ENCODE peak calls at places on chromosomes 11 and 22, in six cellular contexts. Z, H, M, L, K and V are unnamed samples.

GRCh38 chr11:2687782-2688191 is 12.0 kb downstream of the KCNQ1OT1 start:
- DNase-seq in Z (no peak), H (no peak), M (peak; percentile 52), L (peak; percentile 23), K (peak; percentile 35), V (no peak)

GRCh38 chr11:27392715-27393114 is 29.7 kb upstream of the CCDC34 start:
- DNase-seq in Z (no peak), H (no peak), M (no peak), L (peak; percentile 74), K (no peak), V (no peak)

GRCh38 chr11:2691355-2691761 is 8.4 kb downstream of the KCNQ1OT1 start:
- DNase-seq in Z (no peak), H (no peak), M (no peak), L (no peak), K (no peak), V (no peak)

GRCh38 chr11:34292546-34292945 is 65.3 kb downstream of the ABTB2 start:
- DNase-seq in Z (no peak), H (no peak), M (no peak), L (no peak), K (no peak), V (no peak)

GRCh38 chr22:41124086-41124485 is 31.7 kb downstream of the EP300 start:
- DNase-seq in Z (no peak), H (no peak), M (no peak), L (no peak), K (no peak), V (no peak)

GRCh38 chr22:44422742-44423370 is 75.2 kb downstream of the RTL6 start:
- DNase-seq in Z (no peak), H (no peak), M (no peak), L (peak; percentile 23), K (no peak), V (no peak)

GRCh38 chr11:130315354-130315970 is 745 bp upstream of the ZBTB44 start:
- DNase-seq in Z (peak; percentile 31), H (no peak), M (peak; percentile 59), L (peak; percentile 63), K (peak; percentile 58), V (peak; percentile 73)

GRCh38 chr11:10204021-10204420 is 90.0 kb downstream of the SBF2 start:
- DNase-seq in Z (no peak), H (no peak), M (no peak), L (no peak), K (no peak), V (no peak)

GRCh38 chr22:24827305-24827704 is 21.3 kb downstream of the SGSM1 start:
- DNase-seq in Z (no peak), H (no peak), M (no peak), L (no peak), K (no peak), V (no peak)

GRCh38 chr11:118180300-118180703 is 3.9 kb upstream of the SCN2B start:
- DNase-seq in Z (no peak), H (no peak), M (peak; percentile 54), L (peak; percentile 87), K (no peak), V (no peak)

GRCh38 chr11:1483445-1483961 is 3.1 kb downstream of the MOB2 start:
- DNase-seq in Z (no peak), H (no peak), M (peak; percentile 12), L (no peak), K (peak; percentile 61), V (peak; percentile 87)

GRCh38 chr11:86460461-86461404 is 86.0 kb downstream of the CCDC81 start:
- DNase-seq in Z (no peak), H (no peak), M (no peak), L (peak; percentile 63), K (no peak), V (no peak)

GRCh38 chr11:86459682-86460460 is 85.2 kb downstream of the CCDC81 start:
- DNase-seq in Z (no peak), H (peak; percentile 71), M (peak; percentile 72), L (peak; percentile 90), K (peak; percentile 82), V (peak; percentile 79)

GRCh38 chr11:86456075-86456939 is 81.6 kb downstream of the CCDC81 start:
- DNase-seq in Z (peak; percentile 52), H (peak; percentile 79), M (peak; percentile 92), L (peak; percentile 91), K (peak; percentile 86), V (no peak)

GRCh38 chr11:86458294-86459001 is 83.8 kb downstream of the CCDC81 start:
- DNase-seq in Z (no peak), H (no peak), M (no peak), L (no peak), K (no peak), V (no peak)

DNA sequence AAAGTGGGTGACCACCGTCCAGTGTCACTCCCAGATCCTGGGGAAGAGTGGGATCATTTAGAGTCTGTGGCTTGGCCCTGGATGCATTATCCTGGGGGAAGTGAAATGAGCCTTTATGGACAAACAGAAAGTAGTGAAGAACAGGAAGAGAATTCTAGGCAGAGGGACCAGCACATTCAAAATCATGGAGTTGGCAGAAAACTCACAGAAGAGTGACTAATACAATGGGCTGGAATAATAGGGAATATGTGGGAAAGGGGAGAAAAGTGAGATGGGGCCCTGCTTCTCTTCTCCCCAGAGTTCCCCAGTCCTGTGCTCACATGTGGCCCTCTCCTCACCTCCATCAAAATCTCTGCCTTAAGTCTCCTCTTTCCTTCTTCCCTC is 84.3 kb downstream of the CCDC81 start:
- DNase-seq in Z (no peak), H (no peak), M (no peak), L (no peak), K (no peak), V (no peak)
- H3K27ac ChIP-seq in Z (no peak overlapping the region), H (peak overlapping the region; percentile 68), M (no peak overlapping the region), L (no peak overlapping the region), K (peak overlapping the region; percentile 5), V (peak overlapping the region; percentile 8)

GRCh38 chr11:86499723-86500129 is 125.0 kb downstream of the CCDC81 start:
- DNase-seq in Z (no peak), H (no peak), M (no peak), L (no peak), K (no peak), V (no peak)

GRCh38 chr11:86503131-86503530 is 128.4 kb downstream of the CCDC81 start:
- DNase-seq in Z (no peak), H (no peak), M (no peak), L (no peak), K (no peak), V (no peak)

GRCh38 chr11:86502137-86502536 is 127.5 kb downstream of the CCDC81 start:
- DNase-seq in Z (no peak), H (no peak), M (no peak), L (no peak), K (no peak), V (no peak)

GRCh38 chr11:86497836-86498235 is 123.1 kb downstream of the CCDC81 start:
- DNase-seq in Z (no peak), H (no peak), M (no peak), L (no peak), K (no peak), V (no peak)

DNA sequence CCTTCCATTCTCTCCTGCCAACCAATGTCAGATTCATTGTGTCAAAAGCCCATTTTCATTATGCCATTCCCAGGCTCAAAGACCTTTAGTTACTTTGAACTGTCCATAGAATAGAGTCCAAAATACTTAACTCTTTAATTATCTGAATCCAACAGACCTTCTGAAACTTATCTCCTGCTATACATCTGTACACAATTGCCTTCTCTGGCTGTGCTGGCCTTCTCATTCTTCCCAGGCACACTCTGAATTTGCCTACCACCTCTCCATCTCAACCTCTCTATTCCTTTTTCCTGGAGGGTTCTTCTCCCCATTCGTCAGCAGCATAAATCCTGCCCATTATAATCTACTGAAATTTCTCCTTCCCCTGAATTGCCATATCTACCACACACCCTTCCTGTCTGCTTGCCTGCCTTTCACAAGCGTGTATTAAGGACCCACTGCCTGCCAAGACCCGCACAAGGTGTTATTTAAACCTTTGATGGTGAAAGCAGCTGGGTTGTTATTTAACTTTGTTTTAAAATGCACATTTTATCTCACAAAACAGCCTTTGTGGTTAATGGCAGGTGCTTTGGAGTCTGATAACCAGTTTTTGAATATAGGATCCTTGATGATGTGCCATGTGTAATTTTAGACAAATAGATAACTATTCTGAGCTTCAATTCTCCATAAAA is 125.9 kb downstream of the CCDC81 start:
- DNase-seq in Z (no peak), H (no peak), M (no peak), L (no peak), K (no peak), V (no peak)
- H3K27ac ChIP-seq in Z (no peak overlapping the region), H (peak overlapping the region; percentile 54), M (no peak overlapping the region), L (no peak overlapping the region), K (no peak overlapping the region), V (no peak overlapping the region)

DNA sequence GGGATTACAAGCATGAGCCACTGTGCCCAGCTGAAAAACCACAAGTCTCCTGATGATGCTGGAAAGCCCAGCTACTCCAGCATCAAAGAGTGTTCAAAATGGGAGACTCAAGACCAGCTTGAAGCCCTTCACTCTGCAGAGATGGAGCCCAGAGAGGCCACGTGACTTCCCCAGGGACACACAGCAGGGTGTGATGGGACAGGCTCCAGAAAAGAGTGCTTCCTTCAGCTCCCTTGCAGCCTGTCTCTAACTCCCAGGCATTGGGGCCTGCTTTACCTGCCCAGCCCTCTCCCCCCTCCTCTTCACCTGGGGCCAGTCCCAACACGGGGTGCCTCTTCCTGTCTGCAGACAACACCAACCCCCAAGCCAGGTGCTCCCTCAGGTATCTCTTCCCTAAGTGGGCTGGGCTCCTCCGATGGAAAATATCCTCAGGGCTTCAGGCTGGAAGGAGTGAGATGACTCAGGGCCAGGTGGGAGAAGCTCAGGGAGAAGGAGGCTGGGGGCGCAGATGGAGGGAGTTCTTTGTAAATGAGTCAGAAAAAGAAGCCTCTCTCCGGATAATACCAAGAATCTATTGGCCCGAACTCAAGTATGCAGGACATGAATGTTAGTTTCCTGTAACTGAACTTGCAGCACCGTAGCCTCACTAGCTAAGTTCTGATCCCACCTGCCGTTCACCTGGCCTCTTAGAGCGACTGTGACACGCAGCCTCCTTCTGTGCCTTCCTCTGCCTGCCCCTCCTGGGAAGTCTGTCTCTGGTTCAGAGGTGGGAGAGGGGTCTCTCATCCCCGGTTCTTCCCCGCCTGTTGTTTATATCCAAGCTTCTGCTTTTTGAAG is 326.6 kb downstream of the MN1 start:
- DNase-seq in Z (no peak), H (peak; percentile 65), M (peak; percentile 50), L (peak; percentile 99), K (peak; percentile 30), V (no peak)
- H3K27ac ChIP-seq in Z (no peak overlapping the region), H (peak overlapping the region; percentile 74), M (no peak overlapping the region), L (peak overlapping the region; percentile 34), K (no peak overlapping the region), V (no peak overlapping the region)

DNA sequence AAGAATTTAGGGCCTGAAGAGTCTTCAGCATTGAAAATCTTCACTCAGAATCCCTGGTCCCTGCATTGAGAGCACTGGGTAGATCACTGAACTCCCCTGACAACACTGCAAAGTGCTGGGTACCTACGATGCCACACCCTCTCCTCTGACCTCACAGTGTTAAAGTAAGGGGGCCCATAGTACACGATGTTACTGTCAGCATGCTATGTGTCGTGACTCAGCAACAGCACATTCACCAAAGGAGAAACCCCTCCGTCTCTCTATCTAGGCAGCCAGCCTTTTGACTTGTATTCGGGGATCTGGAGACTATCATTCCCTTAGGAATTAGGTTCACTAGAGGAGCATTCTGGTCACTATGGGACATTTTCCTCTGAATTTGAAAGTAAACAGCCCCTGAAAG is 67.4 kb upstream of the PITPNB start:
- DNase-seq in Z (no peak), H (no peak), M (no peak), L (no peak), K (no peak), V (peak; percentile 26)
- H3K27ac ChIP-seq in Z (no peak overlapping the region), H (no peak overlapping the region), M (no peak overlapping the region), L (no peak overlapping the region), K (no peak overlapping the region), V (no peak overlapping the region)

GRCh38 chr11:19701421-19701820 is 11.2 kb upstream of the NAV2 start:
- DNase-seq in Z (no peak), H (no peak), M (no peak), L (no peak), K (no peak), V (no peak)
- H3K27ac ChIP-seq in Z (no peak overlapping the region), H (no peak overlapping the region), M (no peak overlapping the region), L (no peak overlapping the region), K (peak overlapping the region; percentile 28), V (peak overlapping the region; percentile 71)